ENCODE peak calls at places on chromosomes 7 and 10, in nine cellular contexts. L, B, T, E, H, R, D, K and U are unnamed samples.

GRCh38 chr10:8487346-8487745 is 432.9 kb downstream of the GATA3 start:
- DNase-seq in D (no peak), K (no peak), R (no peak), H (no peak), B (no peak), L (no peak), E (no peak), T (peak), U (no peak)

GRCh38 chr10:86340176-86340990 is 26.2 kb downstream of the GRID1 start:
- DNase-seq in B (no peak), L (no peak), R (no peak), H (peak), D (peak), K (no peak), E (no peak), T (no peak), U (no peak)

GRCh38 chr7:99380823-99381663 is 6.5 kb downstream of the ARPC1B start:
- DNase-seq in D (no peak), T (no peak), H (peak), E (peak), K (peak), B (no peak), R (no peak), L (no peak), U (no peak)

GRCh38 chr7:135761751-135762488 is 13.3 kb upstream of the FAM180A start:
- DNase-seq in B (no peak), K (no peak), D (no peak), L (no peak), R (peak), E (no peak), H (peak), T (no peak), U (no peak)

GRCh38 chr10:84236807-84237198 is 4.5 kb downstream of the LRIT1 start:
- DNase-seq in R (no peak), L (no peak), H (no peak), D (no peak), B (no peak), E (no peak), K (no peak), T (no peak), U (no peak)

GRCh38 chr7:47371733-47372368 is 210.1 kb downstream of the TNS3 start:
- DNase-seq in H (peak), E (no peak), K (no peak), L (no peak), D (peak), T (peak), B (no peak), R (peak), U (peak)

GRCh38 chr7:130273081-130273699 is 6.5 kb downstream of the CPA2 start:
- DNase-seq in D (no peak), R (no peak), H (no peak), E (no peak), B (peak), K (peak), T (no peak), L (peak), U (peak)

GRCh38 chr10:107163086-107163880 is 1.2 kb downstream of the SORCS1 start:
- DNase-seq in L (peak), T (no peak), K (no peak), H (no peak), B (no peak), D (no peak), R (no peak), E (no peak), U (no peak)

GRCh38 chr10:110730345-110731055 is 86.4 kb downstream of the RBM20 start:
- DNase-seq in E (no peak), B (no peak), R (no peak), T (no peak), K (no peak), H (no peak), L (no peak), D (no peak), U (no peak)
- H3K27ac ChIP-seq in E (no peak), B (no peak), R (peak), T (no peak), K (peak), H (no peak), L (no peak), D (no peak), U (no peak)

GRCh38 chr7:106095634-106096033 is 16.5 kb downstream of the SYPL1 start:
- DNase-seq in T (no peak), E (no peak), H (no peak), D (no peak), B (no peak), R (no peak), L (no peak), K (no peak), U (no peak)

GRCh38 chr7:106088014-106088413 is 24.1 kb downstream of the SYPL1 start:
- DNase-seq in K (no peak), B (no peak), E (no peak), D (no peak), H (no peak), R (no peak), T (no peak), L (no peak), U (no peak)

GRCh38 chr7:106094780-106095179 is 17.3 kb downstream of the SYPL1 start:
- DNase-seq in L (no peak), K (no peak), H (no peak), E (no peak), R (no peak), T (no peak), D (no peak), B (no peak), U (no peak)

GRCh38 chr7:106089647-106090046 is 22.5 kb downstream of the SYPL1 start:
- DNase-seq in L (no peak), E (no peak), D (no peak), H (no peak), R (no peak), K (no peak), B (no peak), T (no peak), U (no peak)

DNA sequence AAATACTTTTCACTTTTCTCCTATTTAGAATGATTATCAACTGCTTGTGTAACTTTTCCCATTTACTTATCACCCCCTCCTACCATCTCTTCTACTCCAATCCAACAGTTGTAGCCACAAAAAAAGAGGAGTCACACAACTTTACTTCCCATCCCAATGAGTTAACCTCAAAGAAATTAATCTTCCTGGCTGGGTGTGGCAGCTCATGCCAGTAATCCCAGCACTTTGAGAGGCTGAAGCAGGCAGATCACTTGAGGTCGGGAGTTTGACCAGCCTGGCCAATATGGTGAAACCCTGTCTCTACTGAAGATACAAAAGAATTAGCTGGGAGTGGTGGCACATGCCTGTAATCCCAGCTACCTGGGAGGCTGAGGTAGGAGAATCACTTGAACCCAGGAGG is 19.9 kb downstream of the SYPL1 start:
- DNase-seq in H (no peak), K (no peak), D (no peak), B (no peak), L (no peak), E (no peak), T (no peak), R (no peak), U (no peak)
- H3K27ac ChIP-seq in H (no peak), K (no peak), D (no peak), B (no peak), L (no peak), E (no peak), T (no peak), R (no peak), U (no peak)

DNA sequence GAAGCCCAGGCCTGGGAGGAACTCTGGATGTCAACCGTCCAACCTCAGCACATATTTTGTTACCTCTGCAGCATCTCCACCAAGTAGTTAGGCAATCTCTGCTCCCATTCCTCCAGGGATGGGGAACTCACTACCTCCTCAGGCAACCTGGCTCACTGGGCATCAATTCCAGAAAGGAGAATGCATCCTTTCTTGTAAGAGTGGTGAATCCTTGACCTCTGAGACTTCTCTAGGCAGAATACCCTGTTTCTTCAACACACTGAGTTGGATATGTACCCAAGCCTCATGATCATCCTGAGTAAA is 136.7 kb upstream of the ZMIZ1 start:
- DNase-seq in K (no peak), E (no peak), B (no peak), T (no peak), H (no peak), D (no peak), R (no peak), L (no peak), U (no peak)
- H3K27ac ChIP-seq in K (no peak), E (no peak), B (no peak), T (no peak), H (no peak), D (no peak), R (peak), L (no peak), U (no peak)

GRCh38 chr10:102651455-102652169 is 7.3 kb downstream of the TRIM8 start:
- DNase-seq in L (no peak), H (no peak), E (no peak), T (no peak), D (no peak), R (no peak), K (no peak), B (no peak), U (no peak)
- H3K27ac ChIP-seq in L (no peak), H (no peak), E (peak), T (no peak), D (peak), R (peak), K (peak), B (no peak), U (no peak)

DNA sequence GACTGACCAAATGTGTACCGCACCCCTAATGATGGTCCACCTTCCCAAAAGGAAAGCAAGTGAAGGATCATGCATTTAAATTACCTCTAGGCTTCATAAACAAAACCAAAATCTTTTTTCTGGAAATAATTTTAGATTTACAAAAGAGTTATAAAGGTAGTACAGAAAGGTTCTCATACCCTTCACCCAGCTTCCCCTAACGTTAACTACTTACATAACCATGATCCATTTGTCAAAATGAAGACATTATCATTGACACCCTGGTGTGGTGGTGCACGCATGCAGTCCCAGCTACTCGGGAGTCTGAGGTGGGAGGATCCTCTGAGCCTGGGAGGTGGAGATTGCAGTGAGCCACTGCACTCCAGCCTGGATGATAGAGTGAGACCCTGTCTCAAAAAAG is 75.1 kb upstream of the TCF7L2 start:
- DNase-seq in D (no peak), E (no peak), L (no peak), H (no peak), K (no peak), B (no peak), T (no peak), R (no peak), U (no peak)
- H3K27ac ChIP-seq in D (no peak), E (no peak), L (no peak), H (no peak), K (no peak), B (no peak), T (no peak), R (no peak), U (no peak)

GRCh38 chr7:128757203-128757602 is 18.0 kb downstream of the CALU start:
- DNase-seq in K (no peak), L (no peak), E (no peak), H (no peak), B (no peak), D (no peak), R (no peak), T (no peak), U (no peak)

GRCh38 chr7:128755075-128755474 is 15.9 kb downstream of the CALU start:
- DNase-seq in D (no peak), E (no peak), B (no peak), K (no peak), L (no peak), R (no peak), T (no peak), H (no peak), U (no peak)

GRCh38 chr7:128759274-128759673 is 16.3 kb downstream of the OPN1SW start:
- DNase-seq in R (no peak), B (no peak), L (no peak), D (no peak), H (no peak), E (no peak), T (no peak), K (no peak), U (no peak)

GRCh38 chr7:128758553-128758952 is 17.0 kb downstream of the OPN1SW start:
- DNase-seq in K (no peak), B (no peak), R (no peak), E (no peak), D (no peak), T (no peak), H (no peak), L (no peak), U (no peak)

GRCh38 chr7:128755816-128756476 is 16.8 kb downstream of the CALU start:
- DNase-seq in T (no peak), H (no peak), D (no peak), K (no peak), R (no peak), B (no peak), E (no peak), L (no peak), U (no peak)
- H3K27ac ChIP-seq in T (no peak), H (peak), D (no peak), K (no peak), R (peak), B (no peak), E (no peak), L (no peak), U (no peak)